ENCODE peak calls at places on chromosomes 3 and 15, in eight cellular contexts. W is WERI-Rb-1, A is A549, M is uterus, Q is Calu3, L is AG09309, U is H9, S is GM13977. V is an unnamed sample.

GRCh38 chr3:111227216-111227615 is 155.6 kb downstream of the NECTIN3 start:
- DNase-seq in W (no peak), Q (no peak), S (no peak), A (no peak), U (no peak), L (peak), M (no peak), V (no peak)

GRCh38 chr15:41332788-41333527 is at the start of gene NUSAP1:
- DNase-seq in L (no peak), U (no peak), W (no peak), Q (no peak), M (no peak), S (peak), A (peak), V (peak)

GRCh38 chr3:179933079-179933478 is 103.7 kb downstream of the PEX5L start:
- DNase-seq in S (no peak), W (no peak), M (no peak), A (no peak), Q (no peak), U (no peak), L (no peak), V (no peak)

GRCh38 chr3:4350789-4351163 is 47.6 kb downstream of the SETMAR start:
- DNase-seq in U (no peak), M (peak), S (peak), Q (peak), L (peak), A (peak), W (peak), V (no peak)

GRCh38 chr3:23084367-23084766 is 118.8 kb upstream of the UBE2E2 start:
- DNase-seq in A (no peak), U (no peak), S (no peak), W (no peak), Q (no peak), M (no peak), L (no peak), V (no peak)

GRCh38 chr3:167810236-167810635 is 74.7 kb downstream of the SERPINI1 start:
- DNase-seq in M (no peak), S (no peak), U (no peak), L (no peak), A (no peak), W (no peak), Q (no peak), V (no peak)

GRCh38 chr3:123724306-123724705 is 139.5 kb upstream of the HACD2 start:
- DNase-seq in L (no peak), A (no peak), U (peak), Q (no peak), M (no peak), W (no peak), S (no peak), V (no peak)

GRCh38 chr3:3998140-3998977 is 199.1 kb downstream of the LRRN1 start:
- DNase-seq in A (no peak), U (peak), M (no peak), Q (peak), L (no peak), W (peak), S (peak), V (no peak)

GRCh38 chr3:127256872-127257271 is 31.0 kb downstream of the PRR20G start:
- DNase-seq in A (no peak), S (no peak), L (no peak), M (no peak), W (no peak), U (no peak), Q (no peak), V (no peak)

GRCh38 chr3:38636464-38636863 is 13.0 kb downstream of the SCN5A start:
- DNase-seq in Q (no peak), U (peak), W (no peak), A (no peak), L (no peak), S (no peak), M (no peak), V (no peak)

GRCh38 chr15:65248506-65248905 is 37.2 kb upstream of the CILP start:
- DNase-seq in S (no peak), W (no peak), A (no peak), U (no peak), L (no peak), Q (no peak), M (no peak), V (no peak)

DNA sequence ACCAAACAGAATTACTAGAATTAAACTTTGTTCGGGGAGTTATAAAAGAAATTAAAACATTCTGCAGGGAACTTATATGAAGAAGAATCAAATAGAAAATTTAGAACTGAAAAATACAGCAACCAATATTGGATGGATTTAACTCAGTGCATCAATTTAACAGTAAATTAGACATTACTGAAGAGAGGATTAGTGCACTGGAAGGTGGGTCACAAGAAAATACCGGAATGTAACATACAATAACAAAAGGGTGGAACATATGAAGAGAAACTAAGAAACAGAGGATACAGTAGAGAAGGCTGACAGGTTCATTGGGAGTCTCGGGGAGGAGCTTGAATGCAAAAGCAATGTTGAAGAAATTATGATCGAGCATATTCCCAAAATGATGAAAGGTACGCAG is 56.3 kb downstream of the CDIN1 start:
- DNase-seq in M (no peak), W (no peak), S (no peak), A (no peak), Q (no peak), U (no peak), L (no peak), V (no peak)
- TF ChIP-seq CTCF in M (no peak), W (no peak), S (no peak), A (no peak), Q (no peak), U (no peak), L (no peak), V (no peak)

DNA sequence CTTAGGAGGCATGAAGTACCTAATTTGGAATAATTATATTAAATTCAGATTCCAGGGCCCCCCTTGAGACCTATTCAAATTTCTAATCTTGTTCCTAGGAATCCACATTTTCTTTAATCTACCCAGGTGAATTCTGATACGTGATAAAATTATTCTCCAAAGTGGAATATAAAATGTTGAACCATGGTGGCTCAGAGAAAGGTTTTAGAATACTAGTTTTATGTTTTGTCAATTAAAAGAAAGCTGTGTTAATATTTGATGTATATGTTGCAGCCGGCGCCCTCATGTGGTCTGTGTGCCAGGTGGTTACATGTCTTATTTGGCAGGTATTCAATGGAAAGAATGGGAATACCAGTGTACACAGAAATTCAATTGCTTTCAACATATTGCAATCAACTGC is 321.8 kb downstream of the FEZF2 start:
- DNase-seq in Q (no peak), U (no peak), W (peak), L (no peak), A (no peak), M (no peak), S (no peak), V (peak)
- TF ChIP-seq CTCF in Q (no peak), U (peak), W (peak), L (peak), A (no peak), M (no peak), S (peak), V (no peak)

GRCh38 chr3:36741285-36741684 is 23.1 kb downstream of the DCLK3 start:
- DNase-seq in U (no peak), W (peak), M (no peak), S (no peak), Q (no peak), A (no peak), L (no peak), V (no peak)
- TF ChIP-seq CTCF in U (peak), W (peak), M (no peak), S (no peak), Q (no peak), A (peak), L (peak), V (no peak)

GRCh38 chr3:104102386-104102785 is 1264.3 kb upstream of the ALCAM start:
- DNase-seq in L (peak), A (peak), U (peak), Q (peak), M (no peak), S (peak), W (peak), V (no peak)
- TF ChIP-seq CTCF in L (peak), A (peak), U (peak), Q (no peak), M (no peak), S (peak), W (peak), V (peak)

DNA sequence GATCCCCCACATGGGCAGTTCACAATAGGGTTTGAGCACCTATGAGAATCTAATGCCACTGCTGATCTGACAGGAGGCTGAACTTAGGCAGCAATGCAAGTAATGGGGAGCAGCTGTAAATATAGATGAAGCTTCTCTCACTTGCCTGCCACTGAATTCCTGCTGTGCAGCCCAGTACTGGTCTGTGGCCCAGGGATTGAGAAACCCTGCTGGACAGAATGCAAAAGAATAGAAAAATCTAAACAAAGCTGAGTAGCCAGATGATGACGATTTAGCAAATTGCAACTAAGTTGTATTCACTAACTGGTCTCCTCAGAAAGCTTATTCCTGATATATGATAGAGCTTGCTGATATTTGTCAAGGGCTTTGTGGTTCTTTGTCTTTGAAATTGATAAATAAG is 34.3 kb upstream of the APH1B start:
- DNase-seq in L (no peak), A (no peak), M (peak), U (no peak), W (no peak), S (no peak), Q (no peak), V (no peak)
- TF ChIP-seq CTCF in L (no peak), A (no peak), M (no peak), U (no peak), W (no peak), S (no peak), Q (no peak), V (no peak)

GRCh38 chr3:2765002-2765579 is 345.1 kb downstream of the IL5RA start:
- DNase-seq in M (no peak), Q (peak), U (peak), S (peak), W (peak), A (no peak), L (no peak), V (no peak)
- TF ChIP-seq CTCF in M (no peak), Q (no peak), U (peak), S (peak), W (peak), A (no peak), L (no peak), V (no peak)

GRCh38 chr15:38652183-38652794 is 87.7 kb upstream of the RASGRP1 start:
- DNase-seq in S (no peak), L (no peak), W (no peak), M (no peak), U (no peak), Q (no peak), A (no peak), V (no peak)

GRCh38 chr15:38650936-38651327 is 86.3 kb upstream of the RASGRP1 start:
- DNase-seq in L (no peak), M (no peak), S (no peak), Q (no peak), U (no peak), W (no peak), A (no peak), V (no peak)

GRCh38 chr15:38650384-38650783 is 85.8 kb upstream of the RASGRP1 start:
- DNase-seq in W (no peak), S (no peak), M (no peak), A (no peak), L (no peak), U (no peak), Q (no peak), V (no peak)

GRCh38 chr15:38651328-38652038 is 86.9 kb upstream of the RASGRP1 start:
- DNase-seq in Q (no peak), S (no peak), A (no peak), U (no peak), M (no peak), L (no peak), W (no peak), V (no peak)

DNA sequence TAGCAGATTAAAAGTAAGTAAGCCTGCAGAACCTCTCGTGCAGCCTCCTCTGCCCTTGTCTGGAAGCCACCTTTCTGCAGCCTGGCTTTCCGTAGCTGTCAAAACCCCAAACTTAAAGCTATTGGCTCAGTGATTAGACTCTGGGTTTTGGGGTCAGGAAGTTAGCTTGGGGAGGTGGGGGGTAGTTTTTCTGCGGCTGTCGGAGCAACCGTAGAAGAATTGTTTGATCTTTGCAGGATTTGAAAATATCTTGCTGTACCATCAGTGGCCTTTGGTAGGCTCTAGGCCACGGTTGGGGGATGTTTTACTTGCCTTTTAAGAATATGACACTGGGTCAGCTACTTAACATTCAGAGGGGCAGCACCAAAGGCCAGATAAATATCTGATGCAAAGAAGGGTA is 88.4 kb upstream of the RASGRP1 start:
- DNase-seq in M (no peak), L (no peak), A (no peak), U (no peak), Q (no peak), S (no peak), W (peak), V (no peak)
- TF ChIP-seq CTCF in M (no peak), L (no peak), A (no peak), U (no peak), Q (no peak), S (peak), W (no peak), V (no peak)

DNA sequence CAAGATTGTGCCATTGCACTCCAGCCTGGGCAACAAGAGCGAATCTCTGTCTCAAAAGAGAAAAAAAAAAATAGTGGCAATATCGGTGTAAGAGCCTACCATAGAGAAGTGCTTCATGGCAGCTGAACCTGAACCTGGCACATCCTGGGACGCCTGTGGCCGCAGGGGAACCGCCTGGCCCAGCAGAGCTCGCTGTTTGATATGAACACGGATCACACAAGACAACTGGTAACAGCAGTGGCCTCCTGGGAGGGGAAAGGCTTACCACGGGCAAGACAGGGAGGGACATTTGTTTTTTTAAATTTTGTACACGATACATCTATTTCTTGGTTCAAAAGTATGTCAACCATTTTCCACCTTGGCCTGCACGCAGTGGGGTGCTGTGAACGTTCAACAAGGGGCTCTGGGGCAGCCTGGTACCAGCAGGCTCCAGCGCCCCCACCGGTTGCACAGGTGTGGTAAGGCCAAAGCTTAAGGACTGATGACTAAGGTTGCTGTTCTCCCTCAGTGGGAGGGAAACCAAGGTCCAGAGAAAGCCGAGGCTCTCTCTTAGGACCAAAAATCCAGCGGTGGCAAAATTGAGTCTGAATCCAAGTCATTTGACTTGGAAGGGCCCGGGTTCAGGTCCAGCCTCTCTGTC is 21.7 kb upstream of the EPHB3 start:
- DNase-seq in L (no peak), A (no peak), W (no peak), M (no peak), Q (no peak), S (no peak), U (peak), V (no peak)
- TF ChIP-seq CTCF in L (no peak), A (no peak), W (no peak), M (no peak), Q (no peak), S (no peak), U (peak), V (no peak)